ENCODE peak calls at places on chromosomes 1 and 21, in four cellular contexts. J, R, W and Q are unnamed samples.

GRCh38 chr1:54254055-54254454 is 54.1 kb downstream of the MRPL37 start:
- DNase-seq in R (no peak), W (no peak), J (no peak), Q (no peak)

GRCh38 chr1:25642710-25643109 is 26.1 kb downstream of the MAN1C1 start:
- DNase-seq in J (no peak), R (peak), W (no peak), Q (no peak)

GRCh38 chr21:22278366-22278765 is 1280.2 kb downstream of the NCAM2 start:
- DNase-seq in W (no peak), J (no peak), R (no peak), Q (no peak)

GRCh38 chr1:231272173-231272572 is 31.2 kb downstream of the GNPAT start:
- DNase-seq in W (no peak), R (no peak), J (no peak), Q (no peak)

GRCh38 chr1:236345728-236346127 is 48.4 kb upstream of the EDARADD start:
- DNase-seq in R (no peak), J (no peak), W (no peak), Q (peak)

GRCh38 chr1:147073062-147073432 is 99.2 kb downstream of the PRKAB2 start:
- DNase-seq in W (no peak), R (no peak), J (peak), Q (no peak)

GRCh38 chr1:156772222-156772621 is 4.9 kb downstream of the PRCC start:
- DNase-seq in J (no peak), R (no peak), W (no peak), Q (no peak)

GRCh38 chr1:201898240-201898894 is 9.7 kb downstream of the SHISA4 start:
- DNase-seq in W (no peak), R (no peak), J (no peak), Q (no peak)

GRCh38 chr1:5780324-5780716 is 211.9 kb downstream of the NPHP4 start:
- DNase-seq in W (no peak), J (no peak), R (no peak), Q (no peak)

GRCh38 chr1:77234096-77234495 is 14.9 kb upstream of the PIGK start:
- DNase-seq in J (no peak), R (no peak), W (no peak), Q (no peak)

GRCh38 chr1:172347416-172347815 is 73.1 kb upstream of the C1orf105 start:
- DNase-seq in J (no peak), W (no peak), R (no peak), Q (no peak)

GRCh38 chr1:83897516-83897915 is 101.4 kb downstream of the TTLL7 start:
- DNase-seq in J (no peak), R (no peak), W (no peak), Q (no peak)

GRCh38 chr1:109821831-109822745 is 58.4 kb upstream of the EPS8L3 start:
- DNase-seq in J (no peak), W (peak), R (no peak), Q (no peak)
- TF ChIP-seq ETV6 in J (no peak), W (no peak), R (no peak), Q (no peak)

GRCh38 chr1:29381426-29381825 is 145.1 kb downstream of the PTPRU start:
- DNase-seq in R (no peak), W (no peak), J (no peak), Q (no peak)

GRCh38 chr1:29383972-29384371 is 147.7 kb downstream of the PTPRU start:
- DNase-seq in W (no peak), R (no peak), J (no peak), Q (no peak)

GRCh38 chr1:29382851-29383588 is 146.7 kb downstream of the PTPRU start:
- DNase-seq in W (no peak), J (no peak), R (no peak), Q (no peak)

GRCh38 chr1:29380532-29380931 is 144.2 kb downstream of the PTPRU start:
- DNase-seq in R (no peak), W (no peak), J (no peak), Q (no peak)

DNA sequence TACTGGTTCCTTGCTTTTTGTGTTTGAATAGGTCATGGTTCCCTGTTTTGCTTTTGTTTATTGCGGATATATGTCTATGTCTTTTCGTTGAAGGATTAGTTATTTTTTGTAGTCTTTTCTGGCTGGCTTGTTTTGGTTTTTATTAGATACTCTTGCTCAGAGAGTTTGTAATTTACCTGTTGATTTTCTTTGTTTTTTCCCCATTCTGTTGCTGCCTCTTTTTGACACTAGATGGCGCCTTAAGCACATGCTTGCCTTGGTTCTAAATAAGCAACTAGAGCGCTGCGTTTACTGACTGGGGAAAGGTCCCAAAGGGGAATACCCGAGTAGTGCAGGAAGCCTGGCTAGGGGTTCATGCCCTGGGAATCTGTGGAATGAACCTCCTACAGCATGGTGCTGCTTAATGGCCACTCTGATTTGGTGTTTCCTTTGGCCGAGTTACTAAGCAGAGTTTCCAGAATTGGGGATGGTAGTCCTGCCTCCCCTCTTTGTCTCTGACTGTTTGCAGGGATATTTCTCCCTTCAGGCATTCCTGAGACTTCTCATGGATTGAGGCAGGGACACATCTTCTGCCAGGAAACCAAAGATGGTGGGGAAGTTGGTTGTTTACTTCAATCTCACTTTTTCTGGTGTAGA is 143.2 kb downstream of the PTPRU start:
- DNase-seq in R (peak), W (peak), J (peak), Q (peak)
- TF ChIP-seq ETV6 in R (no peak), W (no peak), J (peak), Q (no peak)

DNA sequence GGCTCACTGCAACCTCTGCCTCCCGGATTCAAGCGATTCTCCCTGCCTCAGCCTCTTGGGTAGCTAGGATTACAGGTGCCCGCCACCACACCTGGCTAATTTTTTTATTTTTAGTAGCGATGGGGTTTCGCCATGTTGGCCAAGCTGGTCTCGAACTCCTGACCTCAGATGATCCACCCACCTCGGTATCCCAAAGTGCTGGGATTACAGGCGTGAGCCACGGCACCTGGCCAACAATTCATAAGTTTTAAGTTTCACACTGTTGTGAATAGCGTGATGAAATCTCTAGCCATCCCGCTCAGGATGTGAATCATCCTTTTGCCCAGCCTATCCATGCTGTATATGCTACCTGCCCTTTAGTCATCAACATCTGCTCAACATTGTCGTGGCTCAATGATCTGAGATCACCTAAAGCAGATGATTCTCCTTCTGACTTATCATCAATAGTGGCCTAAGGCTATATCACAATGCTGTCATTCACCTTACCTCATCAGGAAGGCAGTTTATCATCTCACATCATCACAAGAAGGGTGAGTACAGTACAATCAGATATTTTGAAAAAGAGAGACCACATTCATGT is 2.6 kb downstream of the PFDN2 start:
- DNase-seq in R (no peak), W (no peak), J (no peak), Q (peak)
- TF ChIP-seq ETV6 in R (no peak), W (no peak), J (no peak), Q (no peak)

DNA sequence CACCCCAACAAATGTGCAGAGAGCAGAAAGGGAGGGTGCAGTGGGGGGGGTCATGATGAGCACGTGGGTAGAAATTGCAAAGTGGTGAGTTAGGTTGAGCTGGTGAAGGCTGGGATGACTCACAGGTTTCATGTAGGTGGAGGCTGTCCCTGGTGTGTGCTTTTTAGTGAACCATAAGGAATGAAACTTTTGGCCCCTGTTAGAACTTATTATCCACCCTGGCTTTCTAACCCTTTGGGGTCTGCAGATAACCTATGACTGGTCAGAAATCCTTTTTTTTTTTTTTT is 46.9 kb downstream of the DOP1B start:
- DNase-seq in W (no peak), J (no peak), R (peak), Q (peak)
- TF ChIP-seq ETV6 in W (no peak), J (no peak), R (no peak), Q (no peak)

DNA sequence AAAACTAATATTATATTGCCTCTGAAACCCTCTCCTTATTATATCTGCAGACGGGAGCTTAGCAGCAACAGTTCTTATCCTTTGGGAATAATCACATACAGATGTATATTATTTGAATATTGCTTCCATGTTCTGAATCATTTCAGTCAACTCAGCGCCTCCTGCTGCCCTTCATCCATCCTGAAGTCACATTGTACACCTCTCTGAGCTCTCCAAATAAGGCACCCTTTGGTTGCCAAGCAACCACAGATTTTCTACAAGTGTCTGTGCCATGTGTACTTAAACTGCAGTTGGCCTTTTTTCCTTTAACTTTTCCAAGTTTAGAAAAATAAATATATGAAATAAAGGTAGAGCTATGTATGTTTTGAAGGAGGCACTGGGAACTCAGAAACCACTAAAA is 384.2 kb downstream of the LRRIQ3 start:
- DNase-seq in J (no peak), R (no peak), W (no peak), Q (no peak)
- TF ChIP-seq ETV6 in J (no peak), R (no peak), W (no peak), Q (no peak)

GRCh38 chr1:235295902-235296350 is 32.1 kb downstream of the ARID4B start:
- DNase-seq in R (no peak), W (no peak), J (no peak), Q (peak)

GRCh38 chr1:235297579-235297978 is 30.4 kb downstream of the ARID4B start:
- DNase-seq in R (no peak), W (no peak), J (no peak), Q (no peak)

GRCh38 chr1:235299514-235299858 is 28.5 kb downstream of the ARID4B start:
- DNase-seq in J (no peak), R (no peak), W (no peak), Q (no peak)

GRCh38 chr1:235298772-235299513 is 29.0 kb downstream of the ARID4B start:
- DNase-seq in R (no peak), J (no peak), W (no peak), Q (no peak)

GRCh38 chr1:235296729-235297128 is 31.2 kb downstream of the ARID4B start:
- DNase-seq in R (no peak), W (no peak), J (no peak), Q (no peak)
- TF ChIP-seq ETV6 in R (no peak), W (peak), J (no peak), Q (no peak)

GRCh38 chr1:183609313-183609712 is 19.1 kb upstream of the NCF2 start:
- DNase-seq in R (no peak), W (no peak), J (no peak), Q (peak)
- TF ChIP-seq ETV6 in R (no peak), W (no peak), J (no peak), Q (no peak)

GRCh38 chr1:82030830-82031229 is 230.1 kb downstream of the ADGRL2 start:
- DNase-seq in R (no peak), J (no peak), W (no peak), Q (no peak)

DNA sequence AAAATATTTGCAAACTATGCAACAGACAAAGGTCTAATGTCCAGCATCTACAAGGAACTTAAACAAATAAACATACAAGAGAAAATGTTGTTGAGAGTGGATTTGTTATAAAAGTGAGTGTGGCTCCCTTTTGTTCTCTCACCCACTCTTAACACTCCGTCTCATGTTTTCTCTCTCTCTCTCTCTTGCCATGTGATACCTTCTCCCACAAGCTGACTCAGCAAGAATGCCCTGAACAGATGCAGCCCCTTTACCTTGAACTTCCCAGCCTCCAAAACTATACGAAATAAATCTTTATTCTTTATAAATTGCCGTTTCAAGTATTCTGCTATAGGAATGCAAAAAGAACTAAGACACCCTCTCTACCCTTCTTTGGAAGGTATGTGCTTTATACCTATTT is 234.1 kb downstream of the ADGRL2 start:
- DNase-seq in R (no peak), W (no peak), J (no peak), Q (no peak)
- TF ChIP-seq ETV6 in R (no peak), W (no peak), J (no peak), Q (no peak)

DNA sequence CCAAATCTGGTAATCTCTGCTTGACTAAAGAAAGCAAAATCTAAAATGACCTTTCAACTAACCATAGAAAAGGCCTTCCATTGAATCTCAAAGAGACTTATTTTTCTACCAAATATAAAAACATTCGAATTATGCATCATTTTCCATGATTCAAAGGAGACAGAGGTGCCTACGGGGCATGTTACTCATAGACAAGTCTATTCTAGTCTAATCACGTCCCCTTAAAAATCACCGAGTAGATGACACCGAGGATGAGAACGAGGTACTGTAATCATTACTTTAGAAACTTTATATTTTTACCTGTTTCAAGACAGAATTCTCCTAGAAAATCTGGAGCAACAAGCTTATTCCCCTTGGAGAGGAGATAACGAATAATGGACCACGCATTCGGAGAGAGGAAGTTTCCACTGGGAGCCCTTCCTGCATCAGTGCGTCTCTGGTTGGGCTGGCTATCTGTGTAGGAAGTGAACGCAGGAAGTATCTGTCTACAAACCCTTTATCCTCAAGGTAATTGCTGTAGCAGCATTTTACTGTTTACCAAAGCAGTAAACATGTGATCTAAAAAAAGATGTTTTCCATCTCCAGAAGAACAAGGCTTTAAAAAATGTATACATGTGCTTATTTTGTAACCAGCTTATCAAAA is 9.5 kb downstream of the ERG start:
- DNase-seq in R (no peak), J (no peak), W (no peak), Q (no peak)
- TF ChIP-seq ETV6 in R (no peak), J (no peak), W (no peak), Q (no peak)